ENCODE peak calls at places on chromosomes 11 and 22, in seven cellular contexts. B is A549, P is fibroblast of pulmonary artery, S is uterus, Q is neural crest cell, R is brain microvascular endothelial cell, V is lower leg skin. M is an unnamed sample.

GRCh38 chr11:2843551-2843950 is 42.0 kb downstream of the CDKN1C start:
- DNase-seq in Q (no peak), B (no peak), R (no peak), P (no peak), S (no peak), V (no peak), M (no peak)

GRCh38 chr22:18110194-18110943 is at the start of gene TUBA8:
- DNase-seq in S (peak), V (peak), R (peak), Q (peak), B (no peak), P (peak), M (peak)

GRCh38 chr11:43913829-43914380 is 28.5 kb upstream of the C11orf96 start:
- DNase-seq in B (no peak), S (no peak), Q (no peak), R (no peak), P (no peak), V (no peak), M (no peak)

GRCh38 chr11:7485136-7485853 is at the start of gene OLFML1:
- DNase-seq in P (no peak), V (no peak), B (no peak), R (no peak), Q (no peak), S (peak), M (no peak)

GRCh38 chr11:117299351-117300300 is 8.5 kb downstream of the BACE1-AS start:
- DNase-seq in V (no peak), S (no peak), B (no peak), P (no peak), R (no peak), Q (no peak), M (no peak)

GRCh38 chr11:64499261-64500004 is 91.6 kb upstream of the SLC22A12 start:
- DNase-seq in P (no peak), V (no peak), R (no peak), S (no peak), Q (no peak), B (no peak), M (no peak)

GRCh38 chr22:50705219-50705691 is 32.6 kb downstream of the SHANK3 start:
- DNase-seq in R (peak), B (no peak), V (no peak), P (peak), Q (peak), S (no peak), M (peak)

GRCh38 chr11:34481307-34481706 is 32.3 kb downstream of the ELF5 start:
- DNase-seq in Q (no peak), R (no peak), B (no peak), V (no peak), S (no peak), P (no peak), M (no peak)

GRCh38 chr11:74634537-74634936 is 42.2 kb downstream of the POLD3 start:
- DNase-seq in R (peak), V (no peak), S (peak), B (peak), P (peak), Q (no peak), M (peak)

GRCh38 chr11:92627615-92628201 is 341.7 kb upstream of the MTNR1B start:
- DNase-seq in B (no peak), Q (no peak), S (no peak), P (no peak), R (peak), V (no peak), M (peak)

GRCh38 chr11:108733479-108734116 is 68.7 kb downstream of the DDX10 start:
- DNase-seq in V (no peak), P (peak), Q (no peak), B (no peak), S (no peak), R (peak), M (peak)

GRCh38 chr11:2570211-2570811 is 125.5 kb downstream of the KCNQ1 start:
- DNase-seq in R (no peak), Q (no peak), V (no peak), B (no peak), S (no peak), P (no peak), M (no peak)

GRCh38 chr11:10456519-10456918 is 1.5 kb downstream of the AMPD3 start:
- DNase-seq in B (no peak), R (no peak), V (no peak), P (no peak), S (no peak), Q (no peak), M (no peak)

GRCh38 chr11:94201004-94201465 is 72.4 kb downstream of the PANX1 start:
- DNase-seq in S (no peak), P (no peak), Q (no peak), B (peak), R (peak), V (no peak), M (peak)

GRCh38 chr11:35248558-35249323 is 109.8 kb downstream of the CD44 start:
- DNase-seq in R (no peak), Q (no peak), B (no peak), S (no peak), P (no peak), V (no peak), M (no peak)

GRCh38 chr11:117193130-117194020 is 5.8 kb upstream of the TAGLN start:
- DNase-seq in P (no peak), S (no peak), V (no peak), Q (no peak), R (no peak), B (no peak), M (no peak)

GRCh38 chr11:65419460-65419772 is 3.2 kb upstream of the NEAT1 start:
- DNase-seq in R (no peak), Q (no peak), S (peak), B (no peak), P (no peak), V (no peak), M (no peak)

GRCh38 chr22:20576445-20576816 is 69.0 kb downstream of the MED15 start:
- DNase-seq in P (no peak), Q (no peak), B (no peak), R (no peak), S (no peak), V (no peak), M (no peak)

GRCh38 chr11:38598413-38598812 is 2000.4 kb upstream of the RAG2 start:
- DNase-seq in V (no peak), B (no peak), R (no peak), Q (no peak), S (no peak), P (no peak), M (peak)

GRCh38 chr11:65125197-65126056 is 3.3 kb downstream of the MRPL49 start:
- DNase-seq in R (no peak), S (no peak), Q (no peak), P (no peak), V (no peak), B (no peak), M (no peak)

GRCh38 chr22:32803020-32803758 is 1.7 kb downstream of the TIMP3 start:
- DNase-seq in Q (no peak), B (no peak), S (peak), R (no peak), P (no peak), V (no peak), M (peak)

DNA sequence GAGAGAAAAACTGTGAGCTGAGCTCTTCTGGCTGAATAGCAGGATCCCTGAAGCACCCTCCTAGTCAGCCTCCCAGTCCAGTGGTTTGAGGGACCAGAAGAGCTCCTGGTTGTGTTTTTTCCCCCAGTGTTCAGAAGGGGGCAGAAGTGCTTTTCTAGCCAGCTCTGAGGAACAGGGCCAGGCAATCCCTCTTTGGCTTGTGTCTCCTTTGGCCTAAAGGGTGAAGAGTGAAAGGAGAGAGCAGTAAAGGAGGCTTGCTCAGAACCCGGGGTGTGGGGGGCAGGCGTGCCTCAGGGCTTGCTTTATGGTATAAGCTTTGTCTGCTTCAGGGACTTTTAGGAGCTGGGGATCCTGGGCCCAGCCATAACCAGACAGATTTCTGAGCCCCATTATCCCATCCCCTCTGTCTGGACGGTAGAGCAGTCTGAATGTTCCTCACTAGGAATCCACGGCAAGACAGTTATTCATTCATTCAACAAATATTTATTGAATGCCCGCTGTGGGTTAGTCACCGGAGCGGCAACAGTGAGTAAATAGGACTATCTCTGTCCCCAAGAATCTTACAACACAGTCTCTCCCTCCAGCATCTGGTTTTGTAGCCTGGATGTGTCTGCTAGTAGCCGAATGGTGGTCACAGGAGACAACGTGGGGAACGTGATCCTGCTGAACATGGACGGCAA is 14.5 kb downstream of the ACP2 start:
- DNase-seq in V (no peak), R (peak), B (peak), P (peak), Q (no peak), S (peak), M (peak)
- TF ChIP-seq CTCF in V (no peak), R (peak), B (peak), P (peak), Q (no peak), S (no peak), M (peak)

DNA sequence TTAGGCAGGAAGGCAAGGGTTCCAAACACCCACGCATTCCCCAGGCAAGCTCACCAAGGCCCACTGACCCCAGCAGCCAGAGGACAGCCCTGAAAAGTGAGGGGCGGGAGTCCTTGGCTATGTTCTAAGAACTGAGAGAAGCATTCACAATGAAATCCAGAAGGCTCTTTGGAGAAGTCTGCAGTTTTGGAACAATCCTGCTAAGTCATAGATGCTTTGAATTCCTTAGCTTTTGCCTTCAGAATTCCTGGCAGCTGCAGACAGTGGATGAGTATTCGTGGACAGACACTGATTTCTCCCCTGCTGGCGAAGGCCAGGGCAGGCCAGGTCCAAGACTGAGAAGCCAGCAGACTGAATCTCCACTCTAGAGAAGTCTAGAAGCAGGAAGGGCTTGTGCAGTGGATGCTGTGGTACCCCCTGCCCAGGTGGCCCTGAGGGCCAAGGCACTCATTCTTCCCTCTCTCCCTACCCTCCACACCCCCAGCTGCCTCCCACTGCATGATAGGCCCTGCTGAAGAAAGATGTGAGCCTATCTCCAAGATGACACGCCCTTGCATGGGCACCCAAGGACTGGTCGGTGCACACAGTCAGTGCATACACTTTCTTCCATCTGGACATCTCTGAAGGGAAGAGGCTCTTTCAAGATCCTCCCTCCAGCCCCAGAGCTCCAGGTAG is 133.2 kb upstream of the TEAD1 start:
- DNase-seq in P (peak), S (peak), R (peak), Q (no peak), B (peak), V (no peak), M (peak)
- TF ChIP-seq CTCF in P (peak), S (no peak), R (peak), Q (no peak), B (no peak), V (no peak), M (peak)

DNA sequence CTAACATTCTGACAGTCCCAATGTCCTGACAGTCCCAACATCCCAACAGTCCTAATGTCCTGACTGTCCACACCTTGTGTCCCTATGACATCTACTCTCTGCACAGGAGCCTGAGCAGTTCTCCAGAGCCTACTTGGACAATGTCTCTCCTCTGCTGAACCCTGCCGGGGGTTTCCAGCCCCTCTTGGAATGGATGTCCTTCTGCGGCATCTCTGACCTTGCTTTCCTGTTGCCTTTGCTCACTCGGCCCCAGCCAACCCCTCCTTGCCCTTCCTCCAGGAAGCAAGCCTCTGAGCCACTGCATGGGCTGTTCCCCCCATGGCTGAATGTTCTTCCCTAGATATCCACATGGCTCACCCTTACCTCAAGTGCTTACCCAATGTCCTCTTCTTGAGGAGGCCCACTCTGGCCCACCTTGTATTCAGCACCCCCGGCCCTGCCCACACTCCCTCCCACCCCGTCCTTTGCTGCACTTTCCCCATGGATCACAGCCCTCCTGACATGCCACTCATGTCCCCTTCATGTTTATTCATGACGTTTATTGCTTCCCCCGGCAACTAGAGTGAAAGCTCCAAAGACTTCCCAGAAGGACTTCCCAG is 59.5 kb downstream of the DHCR7 start:
- DNase-seq in P (no peak), B (no peak), V (no peak), Q (no peak), S (no peak), R (no peak), M (no peak)
- TF ChIP-seq CTCF in P (no peak), B (no peak), V (no peak), Q (no peak), S (no peak), R (no peak), M (no peak)

DNA sequence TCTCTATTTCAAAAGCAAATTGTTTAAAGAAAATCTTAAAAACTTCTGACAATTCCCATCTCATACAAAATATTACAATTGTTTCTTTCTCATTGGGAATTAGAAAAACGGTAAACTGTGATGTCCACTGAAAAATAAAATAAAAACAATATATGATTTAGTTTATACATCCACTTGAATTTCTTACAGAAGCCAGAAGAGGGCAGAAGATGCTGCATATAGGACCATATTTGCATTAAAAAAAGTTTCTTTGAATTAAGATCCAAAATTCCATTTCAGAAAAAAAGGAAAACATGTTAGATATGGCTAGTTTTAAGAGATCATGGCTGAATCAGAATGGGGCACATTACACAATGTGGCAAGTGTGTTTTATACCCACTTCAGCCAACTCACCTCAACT is 39.3 kb upstream of the LRRC4C start:
- DNase-seq in V (no peak), Q (no peak), P (peak), R (no peak), B (no peak), S (no peak), M (peak)
- TF ChIP-seq CTCF in V (no peak), Q (peak), P (peak), R (peak), B (no peak), S (no peak), M (peak)

DNA sequence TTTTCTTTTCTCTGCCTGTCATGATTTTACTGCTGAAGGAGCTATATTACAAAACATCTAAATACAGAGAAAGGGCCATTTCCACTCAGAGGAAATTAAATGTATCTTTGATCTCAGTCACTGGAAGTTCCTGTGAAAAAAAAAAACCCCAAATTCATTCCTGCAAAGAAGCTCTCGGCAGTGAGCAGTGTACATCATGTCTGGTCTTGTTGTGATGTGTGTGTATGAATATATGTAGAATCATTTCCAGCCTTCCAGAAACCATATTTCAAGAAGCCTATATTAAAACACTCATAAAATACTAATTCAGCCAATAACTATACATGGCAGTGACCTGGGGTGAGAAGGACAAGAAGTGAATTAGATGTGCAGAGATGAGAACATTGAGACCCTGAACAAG is 393.2 kb upstream of the TENM4 start:
- DNase-seq in V (no peak), R (no peak), S (no peak), Q (no peak), P (no peak), B (no peak), M (no peak)
- TF ChIP-seq CTCF in V (no peak), R (no peak), S (no peak), Q (no peak), P (no peak), B (no peak), M (no peak)

M was measured in astrocyte of the spinal cord.